ENCODE peak calls at places on chromosomes 11 and 22, in four cellular contexts. One of them, this sample, is unnamed.

GRCh38 chr22:23092217-23092955 is 22.1 kb downstream of the GNAZ start:
- DNase-seq in neuronal stem cell: no peak
- DNase-seq in astrocyte: no peak
- DNase-seq in K562: peak; percentile 53
- DNase-seq in this sample: no peak

GRCh38 chr11:72965672-72966071 is 151.5 kb downstream of the ATG16L2 start:
- DNase-seq in K562: no peak
- DNase-seq in neuronal stem cell: no peak
- DNase-seq in astrocyte: no peak
- DNase-seq in this sample: no peak

GRCh38 chr11:15551897-15552851 is 437.5 kb downstream of the INSC start:
- DNase-seq in neuronal stem cell: peak; percentile 38
- DNase-seq in K562: no peak
- DNase-seq in astrocyte: no peak
- DNase-seq in this sample: no peak

GRCh38 chr11:12007769-12008737 is at the start of gene DKK3:
- DNase-seq in K562: no peak
- DNase-seq in astrocyte: no peak
- DNase-seq in neuronal stem cell: peak; percentile 43
- DNase-seq in this sample: no peak

GRCh38 chr11:65501005-65501529 is 2.2 kb downstream of the MALAT1 start:
- DNase-seq in astrocyte: no peak
- DNase-seq in neuronal stem cell: no peak
- DNase-seq in K562: no peak
- DNase-seq in this sample: no peak

GRCh38 chr11:4017129-4017528 is 77.5 kb upstream of the RRM1 start:
- DNase-seq in astrocyte: no peak
- DNase-seq in neuronal stem cell: no peak
- DNase-seq in K562: no peak
- DNase-seq in this sample: no peak

GRCh38 chr11:95364324-95365295 is 133.6 kb upstream of the SESN3 start:
- DNase-seq in astrocyte: peak; percentile 54
- DNase-seq in neuronal stem cell: no peak
- DNase-seq in K562: no peak
- DNase-seq in this sample: no peak

GRCh38 chr11:116224889-116225200 is 547.9 kb downstream of the BUD13 start:
- DNase-seq in K562: no peak
- DNase-seq in neuronal stem cell: no peak
- DNase-seq in astrocyte: no peak
- DNase-seq in this sample: no peak

GRCh38 chr11:65503923-65504670 is 5.3 kb downstream of the MALAT1 start:
- DNase-seq in K562: no peak
- DNase-seq in astrocyte: peak; percentile 36
- DNase-seq in neuronal stem cell: no peak
- DNase-seq in this sample: no peak

GRCh38 chr11:119337581-119338317 is 2.9 kb downstream of the C1QTNF5 start:
- DNase-seq in astrocyte: peak; percentile 67
- DNase-seq in K562: peak; percentile 54
- DNase-seq in neuronal stem cell: peak; percentile 83
- DNase-seq in this sample: no peak

GRCh38 chr22:46740910-46741785 is 3.1 kb upstream of the CERK start:
- DNase-seq in astrocyte: no peak
- DNase-seq in K562: no peak
- DNase-seq in neuronal stem cell: no peak
- DNase-seq in this sample: no peak

GRCh38 chr11:117941163-117941707 is 12.0 kb upstream of the TMPRSS13 start:
- DNase-seq in K562: no peak
- DNase-seq in neuronal stem cell: no peak
- DNase-seq in astrocyte: no peak
- DNase-seq in this sample: no peak

GRCh38 chr11:128498846-128499245 is 88.5 kb downstream of the ETS1 start:
- DNase-seq in K562: no peak
- DNase-seq in neuronal stem cell: no peak
- DNase-seq in astrocyte: peak; percentile 70
- DNase-seq in this sample: no peak
- H3K4me1 ChIP-seq in K562: no peaks in the 10 kb centered on the region
- H3K4me1 ChIP-seq in neuronal stem cell: peaks cover 27% of the 10 kb centered on the region
- H3K4me1 ChIP-seq in astrocyte: peaks cover 86% of the 10 kb centered on the region
- H3K4me1 ChIP-seq in this sample: peaks cover 25% of the 10 kb centered on the region

DNA sequence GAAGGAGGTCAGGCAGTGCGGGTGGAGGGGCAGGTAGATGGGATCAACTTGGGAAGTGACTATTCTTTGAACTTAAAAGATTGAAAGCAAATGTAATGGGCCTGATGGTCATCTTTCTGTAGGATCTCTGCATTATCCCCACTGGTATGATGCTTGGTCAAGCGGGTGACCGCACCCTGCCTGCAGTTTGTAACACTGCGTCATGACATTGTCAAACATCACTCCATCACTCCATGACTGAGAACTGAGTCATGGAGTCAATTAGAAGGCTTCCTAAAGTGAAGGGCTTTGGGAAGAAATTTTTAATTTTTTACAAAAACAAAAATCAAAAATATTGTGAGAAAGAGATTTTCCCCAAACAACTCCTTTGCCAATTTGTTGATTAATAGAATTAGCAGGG is 62.4 kb upstream of the BMAL1 start:
- DNase-seq in neuronal stem cell: no peak
- DNase-seq in K562: no peak
- DNase-seq in astrocyte: peak; percentile 85
- DNase-seq in this sample: no peak
- H3K9ac ChIP-seq in neuronal stem cell: no peak overlapping the region
- H3K9ac ChIP-seq in K562: no peak overlapping the region
- H3K9ac ChIP-seq in astrocyte: peak overlapping the region; percentile 86
- H3K9ac ChIP-seq in this sample: no peak overlapping the region

DNA sequence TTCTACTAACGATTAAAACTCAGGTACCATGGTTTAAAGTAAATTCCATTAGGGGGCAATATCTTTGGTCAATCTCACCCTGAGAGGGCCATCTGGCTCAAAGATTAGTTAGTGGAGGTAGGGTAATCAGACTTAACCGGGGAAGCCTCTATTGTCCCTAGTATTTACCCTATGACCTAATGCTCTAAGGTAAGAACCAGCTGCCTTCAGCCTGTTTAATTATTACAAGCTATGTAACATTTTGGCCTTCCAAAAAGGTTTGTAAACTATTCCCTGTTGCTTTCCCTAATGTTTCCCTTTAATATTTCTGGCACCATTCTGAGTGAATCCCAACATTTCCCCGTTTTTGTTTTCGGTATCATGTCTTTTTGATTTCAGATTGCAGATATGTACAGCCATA is 15.1 kb upstream of the GLYATL1 start:
- DNase-seq in K562: no peak
- DNase-seq in neuronal stem cell: no peak
- DNase-seq in astrocyte: no peak
- DNase-seq in this sample: no peak
- H3K4me1 ChIP-seq in K562: no peaks in the 10 kb centered on the region
- H3K4me1 ChIP-seq in neuronal stem cell: peaks cover 8% of the 10 kb centered on the region
- H3K4me1 ChIP-seq in astrocyte: peaks cover 16% of the 10 kb centered on the region
- H3K4me1 ChIP-seq in this sample: peaks cover 13% of the 10 kb centered on the region

GRCh38 chr11:6237903-6238302 is 986 bp upstream of the CNGA4 start:
- DNase-seq in K562: no peak
- DNase-seq in astrocyte: no peak
- DNase-seq in neuronal stem cell: no peak
- DNase-seq in this sample: no peak
- H3K9ac ChIP-seq in K562: no peak overlapping the region
- H3K9ac ChIP-seq in astrocyte: no peak overlapping the region
- H3K9ac ChIP-seq in neuronal stem cell: no peak overlapping the region
- H3K9ac ChIP-seq in this sample: no peak overlapping the region

GRCh38 chr11:46114961-46115360 is 6.3 kb downstream of the PHF21A start:
- DNase-seq in K562: no peak
- DNase-seq in astrocyte: no peak
- DNase-seq in neuronal stem cell: no peak
- DNase-seq in this sample: no peak

GRCh38 chr11:46116007-46116711 is 5.1 kb downstream of the PHF21A start:
- DNase-seq in astrocyte: no peak
- DNase-seq in K562: no peak
- DNase-seq in neuronal stem cell: no peak
- DNase-seq in this sample: no peak

GRCh38 chr11:46112961-46113617 is 8.2 kb downstream of the PHF21A start:
- DNase-seq in K562: peak; percentile 80
- DNase-seq in astrocyte: peak; percentile 59
- DNase-seq in neuronal stem cell: peak; percentile 35
- DNase-seq in this sample: peak; percentile 39

GRCh38 chr11:46117842-46118241 is 3.4 kb downstream of the PHF21A start:
- DNase-seq in neuronal stem cell: no peak
- DNase-seq in astrocyte: no peak
- DNase-seq in K562: no peak
- DNase-seq in this sample: no peak

GRCh38 chr11:46114378-46114777 is 6.9 kb downstream of the PHF21A start:
- DNase-seq in neuronal stem cell: no peak
- DNase-seq in K562: no peak
- DNase-seq in astrocyte: no peak
- DNase-seq in this sample: no peak
- H3K4me1 ChIP-seq in neuronal stem cell: peaks cover 13% of the 10 kb centered on the region
- H3K4me1 ChIP-seq in K562: peaks cover 5% of the 10 kb centered on the region
- H3K4me1 ChIP-seq in astrocyte: peaks cover 4% of the 10 kb centered on the region
- H3K4me1 ChIP-seq in this sample: no peaks in the 10 kb centered on the region

GRCh38 chr11:1796297-1797011 is 32.7 kb upstream of the CTSD start:
- DNase-seq in K562: no peak
- DNase-seq in neuronal stem cell: no peak
- DNase-seq in astrocyte: no peak
- DNase-seq in this sample: no peak
- H3K9ac ChIP-seq in K562: no peak overlapping the region
- H3K9ac ChIP-seq in neuronal stem cell: no peak overlapping the region
- H3K9ac ChIP-seq in astrocyte: no peak overlapping the region
- H3K9ac ChIP-seq in this sample: no peak overlapping the region

GRCh38 chr11:20015101-20015500 is 145.2 kb downstream of the DBX1 start:
- DNase-seq in neuronal stem cell: no peak
- DNase-seq in astrocyte: no peak
- DNase-seq in K562: no peak
- DNase-seq in this sample: no peak
- H3K4me1 ChIP-seq in neuronal stem cell: peaks cover 8% of the 10 kb centered on the region
- H3K4me1 ChIP-seq in astrocyte: no peaks in the 10 kb centered on the region
- H3K4me1 ChIP-seq in K562: no peaks in the 10 kb centered on the region
- H3K4me1 ChIP-seq in this sample: peaks cover 4% of the 10 kb centered on the region

This sample was measured in colonic mucosa.